ENCODE peak calls at places on chromosome 14, in four cellular contexts. P is K562, G is GM12891, F is GM12878. I is an unnamed sample.

GRCh38 chr14:51939727-51940126 is 49.6 kb upstream of the RTRAF start:
- DNase-seq in G (no peak), P (no peak), F (peak; percentile 37), I (no peak)

GRCh38 chr14:28603606-28604005 is 163.0 kb upstream of the FOXG1 start:
- DNase-seq in G (no peak), F (no peak), P (no peak), I (no peak)

GRCh38 chr14:77296906-77297305 is 23.8 kb downstream of the POMT2 start:
- DNase-seq in P (no peak), G (no peak), F (no peak), I (no peak)

GRCh38 chr14:63006515-63006914 is 38.7 kb downstream of the KCNH5 start:
- DNase-seq in F (no peak), P (no peak), G (no peak), I (no peak)

GRCh38 chr14:67674139-67674479 is 323 bp downstream of the VTI1B start:
- DNase-seq in F (no peak), P (peak; percentile 67), G (peak; percentile 43), I (peak; percentile 29)

GRCh38 chr14:97930191-97930590 is 1133.0 kb downstream of the VRK1 start:
- DNase-seq in F (no peak), G (no peak), P (no peak), I (no peak)

GRCh38 chr14:51828017-51828797 is 32.2 kb upstream of the GNG2 start:
- DNase-seq in G (no peak), P (no peak), F (peak; percentile 74), I (peak; percentile 95)

GRCh38 chr14:51870620-51871019 is 10.2 kb downstream of the GNG2 start:
- DNase-seq in G (no peak), F (no peak), P (no peak), I (no peak)

GRCh38 chr14:101209594-101209993 is 306.1 kb upstream of the RTL1 start:
- DNase-seq in P (no peak), G (no peak), F (no peak), I (no peak)

GRCh38 chr14:52583544-52583943 is 30.9 kb downstream of the GPR137C start:
- DNase-seq in F (no peak), P (no peak), G (no peak), I (no peak)

GRCh38 chr14:67393689-67394088 is 18.3 kb downstream of the PLEK2 start:
- DNase-seq in F (no peak), G (no peak), P (no peak), I (no peak)

GRCh38 chr14:56098021-56098420 is 20.2 kb upstream of the PELI2 start:
- DNase-seq in F (no peak), G (no peak), P (no peak), I (no peak)

GRCh38 chr14:105398044-105398725 is at the start of gene TEX22:
- DNase-seq in P (peak; percentile 81), G (peak; percentile 97), F (peak; percentile 41), I (peak; percentile 85)

GRCh38 chr14:34098045-34098984 is 147.4 kb upstream of the EGLN3 start:
- DNase-seq in G (peak; percentile 22), F (peak; percentile 36), P (peak; percentile 52), I (peak; percentile 11)

GRCh38 chr14:94941311-94941710 is 171.4 kb upstream of the GSC start:
- DNase-seq in P (no peak), F (no peak), G (no peak), I (no peak)

GRCh38 chr14:90842726-90843125 is 26.5 kb upstream of the TTC7B start:
- DNase-seq in F (no peak), G (no peak), P (no peak), I (peak; percentile 38)

GRCh38 chr14:55377236-55377635 is 34.4 kb downstream of the ATG14 start:
- DNase-seq in P (no peak), F (no peak), G (no peak), I (no peak)

GRCh38 chr14:102590667-102591099 is 1.8 kb upstream of the RCOR1 start:
- DNase-seq in G (no peak), F (no peak), P (peak; percentile 37), I (no peak)

GRCh38 chr14:105281354-105282097 is 19.3 kb downstream of the BRF1 start:
- DNase-seq in G (no peak), P (peak; percentile 24), F (no peak), I (peak; percentile 28)

GRCh38 chr14:50001999-50002925 is 109.4 kb downstream of the ARF6 start:
- DNase-seq in P (no peak), G (no peak), F (peak; percentile 82), I (no peak)

GRCh38 chr14:36659010-36659821 is 2.4 kb upstream of the PAX9 start:
- DNase-seq in P (no peak), F (no peak), G (no peak), I (no peak)

GRCh38 chr14:33754264-33754663 is 196.6 kb downstream of the EGLN3 start:
- DNase-seq in F (no peak), P (no peak), G (no peak), I (no peak)

GRCh38 chr14:35254736-35255135 is 37.4 kb upstream of the PSMA6 start:
- DNase-seq in G (no peak), F (peak; percentile 64), P (no peak), I (no peak)

GRCh38 chr14:49858383-49858782 is 5.8 kb upstream of the NEMF start:
- DNase-seq in F (no peak), G (no peak), P (no peak), I (no peak)

GRCh38 chr14:104404922-104405321 is 174.6 kb upstream of the C14orf180 start:
- DNase-seq in G (no peak), F (no peak), P (no peak), I (no peak)

GRCh38 chr14:59123975-59124374 is 64.5 kb upstream of the DAAM1 start:
- DNase-seq in F (no peak), G (no peak), P (no peak), I (no peak)
- TF ChIP-seq SPI1 in F (no peak), G (no peak), P (no peak), I (no peak)

DNA sequence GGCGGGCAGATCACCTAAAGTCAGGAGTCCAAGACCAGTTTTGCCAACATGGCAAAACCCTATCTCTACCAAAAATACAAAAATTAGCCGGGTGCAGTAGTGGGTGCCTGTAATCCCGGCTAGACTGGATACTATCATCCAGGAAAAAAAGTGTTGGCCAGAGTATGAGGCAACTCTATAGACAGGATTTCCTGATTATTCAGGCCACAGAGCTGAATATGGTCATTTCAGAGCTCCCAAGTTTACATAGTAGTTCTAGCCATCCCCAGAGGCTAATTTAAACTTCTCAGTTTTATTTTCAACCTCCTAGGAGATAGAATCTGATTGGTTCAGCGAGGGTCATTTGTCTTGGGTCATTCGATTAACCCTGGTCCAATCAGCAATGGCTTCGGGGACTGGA is 7.3 kb downstream of the RPGRIP1 start:
- DNase-seq in P (no peak), G (no peak), F (no peak), I (no peak)
- TF ChIP-seq SPI1 in P (no peak), G (no peak), F (no peak), I (no peak)

DNA sequence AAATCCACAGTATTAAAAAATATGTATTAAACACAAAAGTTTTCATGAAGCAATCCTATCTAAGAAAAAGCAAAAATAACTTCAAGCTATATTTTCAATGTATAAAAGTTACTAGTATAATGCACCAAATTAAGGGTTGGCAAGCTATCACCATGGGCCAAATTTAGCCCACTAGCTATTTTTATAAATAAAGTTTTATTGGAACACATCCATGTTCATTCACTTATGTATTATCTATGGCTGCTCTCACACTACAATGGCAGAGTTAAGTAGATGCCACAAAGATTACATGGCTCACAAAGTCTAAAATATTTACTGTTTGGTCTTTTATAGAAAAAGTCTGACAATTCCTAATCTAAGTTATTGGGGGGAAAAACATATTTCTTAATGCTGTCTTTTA is 17.6 kb downstream of the KLHL28 start:
- DNase-seq in F (no peak), G (no peak), P (no peak), I (no peak)
- TF ChIP-seq SPI1 in F (no peak), G (no peak), P (no peak), I (no peak)

GRCh38 chr14:74984241-74985027 is 18.3 kb upstream of the EIF2B2 start:
- DNase-seq in P (no peak), G (no peak), F (no peak), I (no peak)

GRCh38 chr14:74985806-74986205 is 16.9 kb upstream of the EIF2B2 start:
- DNase-seq in P (no peak), F (no peak), G (no peak), I (no peak)

GRCh38 chr14:74988993-74989392 is 13.7 kb upstream of the EIF2B2 start:
- DNase-seq in G (no peak), P (no peak), F (no peak), I (no peak)

GRCh38 chr14:74985028-74985310 is 17.8 kb upstream of the EIF2B2 start:
- DNase-seq in G (no peak), F (no peak), P (no peak), I (no peak)

DNA sequence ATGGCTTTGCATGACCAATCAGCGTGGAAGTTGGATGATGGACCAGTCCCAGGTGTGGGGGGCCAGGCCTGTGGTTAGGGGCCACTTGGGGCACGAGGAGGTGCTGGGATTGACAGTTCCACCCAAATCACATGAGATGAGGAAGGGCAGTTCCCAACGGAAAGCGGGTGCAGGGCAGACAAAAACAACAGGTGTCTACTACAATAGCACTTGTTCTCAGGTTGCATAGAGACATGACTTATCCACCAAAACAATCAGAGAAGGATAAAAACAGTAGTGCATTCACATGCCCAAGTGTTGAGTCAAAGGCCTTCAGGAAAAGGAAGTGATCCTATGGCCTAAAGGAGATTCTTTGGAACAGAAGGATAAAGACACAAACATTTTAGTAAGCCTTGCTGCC is 14.6 kb upstream of the EIF2B2 start:
- DNase-seq in G (no peak), P (no peak), F (no peak), I (no peak)
- TF ChIP-seq SPI1 in G (no peak), P (no peak), F (no peak), I (no peak)

DNA sequence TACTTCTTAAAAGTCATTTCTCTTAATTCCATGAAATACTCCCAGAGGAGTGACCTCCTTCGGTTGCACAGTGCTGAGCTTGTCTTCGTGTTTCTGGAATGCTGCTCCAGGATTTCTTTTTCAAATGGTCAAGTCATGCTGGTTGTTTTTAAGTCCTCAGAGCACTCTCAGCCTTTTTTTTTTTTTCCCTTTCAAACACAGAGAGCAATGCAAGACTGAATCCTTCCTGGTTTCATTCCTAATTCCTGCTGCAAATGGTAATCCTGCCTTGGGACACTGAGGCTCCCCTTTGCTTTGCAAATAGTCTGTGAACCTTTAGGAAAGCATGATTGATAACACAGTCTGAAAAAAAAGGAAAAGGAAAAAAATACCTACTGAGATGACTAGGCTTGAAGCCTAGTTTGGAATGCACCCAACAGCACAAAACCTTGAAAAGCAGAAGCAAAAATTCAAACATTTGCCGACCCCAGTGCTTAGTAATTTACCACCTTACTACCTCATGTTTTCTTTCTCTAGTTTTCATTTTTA is 233.1 kb upstream of the DAAM1 start:
- DNase-seq in P (no peak), F (peak; percentile 55), G (no peak), I (no peak)
- TF ChIP-seq SPI1 in P (no peak), F (peak; percentile 33), G (peak; percentile 9), I (no peak)

GRCh38 chr14:23483216-23483854 is 13.8 kb downstream of the NGDN start:
- DNase-seq in G (peak; percentile 17), F (no peak), P (peak; percentile 47), I (no peak)

GRCh38 chr14:23482814-23483128 is 13.3 kb downstream of the NGDN start:
- DNase-seq in F (no peak), G (no peak), P (no peak), I (no peak)

GRCh38 chr14:23487216-23487615 is 17.7 kb downstream of the NGDN start:
- DNase-seq in G (no peak), F (no peak), P (no peak), I (no peak)

GRCh38 chr14:23486116-23486515 is 16.6 kb downstream of the NGDN start:
- DNase-seq in G (no peak), P (no peak), F (no peak), I (no peak)

GRCh38 chr14:23485311-23485710 is 15.8 kb downstream of the NGDN start:
- DNase-seq in F (no peak), P (no peak), G (no peak), I (no peak)
- TF ChIP-seq SPI1 in F (no peak), P (no peak), G (no peak), I (no peak)